ENCODE peak calls at places on chromosomes 12 and 14, in ten cellular contexts. P, C, D, J, X, F, Z, K, Y and A are unnamed samples.

GRCh38 chr12:43742106-43742505 is 16.5 kb downstream of the PUS7L start:
- DNase-seq in P (no peak), C (no peak), D (no peak), J (no peak), X (no peak), F (peak; percentile 55), Z (no peak), K (no peak), Y (no peak), A (no peak)

GRCh38 chr14:75268638-75269550 is 9.7 kb upstream of the FOS start:
- DNase-seq in P (no peak), C (no peak), D (no peak), J (no peak), X (no peak), F (no peak), Z (no peak), K (no peak), Y (peak; percentile 73), A (no peak)

GRCh38 chr12:88420460-88420859 is 159.8 kb downstream of the KITLG start:
- DNase-seq in P (no peak), C (no peak), D (no peak), J (no peak), X (no peak), F (peak; percentile 71), Z (no peak), K (no peak), Y (no peak), A (no peak)

GRCh38 chr12:9646794-9647622 is 22.5 kb upstream of the CLEC2D start:
- DNase-seq in P (no peak), C (no peak), D (no peak), J (no peak), X (no peak), F (no peak), Z (no peak), K (no peak), Y (peak; percentile 62), A (peak; percentile 20)

GRCh38 chr12:54998958-54999510 is 14.5 kb upstream of the TESPA1 start:
- DNase-seq in P (no peak), C (no peak), D (no peak), J (no peak), X (no peak), F (no peak), Z (no peak), K (no peak), Y (no peak), A (no peak)

GRCh38 chr14:34034447-34035176 is 83.7 kb upstream of the EGLN3 start:
- DNase-seq in P (no peak), C (no peak), D (no peak), J (no peak), X (no peak), F (no peak), Z (no peak), K (no peak), Y (no peak), A (no peak)

GRCh38 chr12:93767524-93767863 is 90.3 kb downstream of the CRADD start:
- DNase-seq in P (no peak), C (no peak), D (no peak), J (no peak), X (no peak), F (no peak), Z (no peak), K (no peak), Y (no peak), A (peak; percentile 27)

GRCh38 chr12:46303039-46303666 is 34.3 kb upstream of the SLC38A1 start:
- DNase-seq in P (no peak), C (peak; percentile 30), D (no peak), J (peak; percentile 21), X (no peak), F (no peak), Z (no peak), K (no peak), Y (peak; percentile 60), A (peak; percentile 59)

GRCh38 chr12:90401185-90401584 is 553.8 kb downstream of the CCER1 start:
- DNase-seq in P (no peak), C (no peak), D (no peak), J (no peak), X (no peak), F (no peak), Z (no peak), K (no peak), Y (no peak), A (no peak)

GRCh38 chr12:90399317-90399716 is 555.7 kb downstream of the CCER1 start:
- DNase-seq in P (no peak), C (no peak), D (no peak), J (no peak), X (no peak), F (no peak), Z (no peak), K (no peak), Y (no peak), A (no peak)

GRCh38 chr12:90398437-90398836 is 556.5 kb downstream of the CCER1 start:
- DNase-seq in P (no peak), C (no peak), D (no peak), J (no peak), X (no peak), F (no peak), Z (no peak), K (no peak), Y (no peak), A (no peak)

GRCh38 chr12:90407841-90408240 is 547.1 kb downstream of the CCER1 start:
- DNase-seq in P (no peak), C (no peak), D (no peak), J (no peak), X (no peak), F (no peak), Z (no peak), K (no peak), Y (no peak), A (peak; percentile 1)

DNA sequence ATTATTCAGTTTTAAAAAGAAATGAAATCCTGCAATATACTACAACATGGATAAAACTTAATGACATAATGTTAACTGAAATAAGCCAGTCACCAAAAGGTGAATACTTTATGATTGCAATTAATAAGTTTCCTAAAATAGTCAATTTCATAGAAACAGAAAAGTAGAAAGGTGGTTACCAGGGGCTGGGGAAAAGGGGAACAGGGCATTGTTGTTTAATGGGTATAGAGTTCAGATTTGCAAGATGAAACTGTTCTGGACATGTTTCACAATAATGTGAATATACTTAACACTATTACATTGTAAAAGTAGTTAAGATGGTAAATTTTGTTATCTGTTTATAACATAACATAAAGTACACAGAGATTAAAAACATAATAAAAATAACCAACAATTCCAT is 550.9 kb downstream of the CCER1 start:
- DNase-seq in P (no peak), C (no peak), D (no peak), J (no peak), X (no peak), F (no peak), Z (no peak), K (no peak), Y (no peak), A (no peak)
- TF ChIP-seq CTCF in P (no peak), C (no peak), D (no peak), J (no peak), X (no peak), F (no peak), Z (no peak), K (no peak), Y (no peak), A (no peak)

GRCh38 chr12:3207858-3208257 is 130.7 kb downstream of the TSPAN9 start:
- DNase-seq in P (no peak), C (no peak), D (no peak), J (no peak), X (no peak), F (no peak), Z (no peak), K (no peak), Y (peak; percentile 93), A (peak; percentile 39)
- TF ChIP-seq CTCF in P (no peak), C (peak; percentile 38), D (no peak), J (peak; percentile 32), X (no peak), F (no peak), Z (peak; percentile 45), K (no peak), Y (peak; percentile 100), A (no peak)

DNA sequence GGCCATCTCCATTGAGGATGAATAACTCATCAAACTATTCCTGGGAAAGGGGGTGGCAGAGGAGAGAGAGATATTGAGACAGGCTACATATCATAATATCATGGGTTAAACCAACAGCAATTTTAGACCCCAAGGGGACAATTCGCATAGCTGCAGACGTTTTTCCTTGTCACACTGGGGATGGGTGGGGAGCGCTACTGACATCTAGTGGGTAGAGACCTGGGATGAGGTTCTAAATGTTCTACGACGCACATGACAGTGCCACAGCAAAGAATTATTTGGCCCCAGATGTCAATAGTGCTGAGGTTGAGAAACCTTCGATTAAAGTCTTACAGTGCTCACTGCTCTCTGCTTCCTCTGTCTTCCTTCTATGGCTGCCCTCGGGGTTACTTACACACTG is 425.6 kb downstream of the NRXN3 start:
- DNase-seq in P (no peak), C (no peak), D (no peak), J (no peak), X (no peak), F (no peak), Z (no peak), K (no peak), Y (peak; percentile 68), A (peak; percentile 10)
- TF ChIP-seq CTCF in P (no peak), C (peak; percentile 18), D (no peak), J (no peak), X (no peak), F (no peak), Z (peak; percentile 48), K (no peak), Y (peak; percentile 74), A (no peak)

GRCh38 chr14:80973918-80974317 is 18.5 kb downstream of the TSHR start:
- DNase-seq in P (no peak), C (no peak), D (no peak), J (no peak), X (no peak), F (no peak), Z (no peak), K (no peak), Y (no peak), A (no peak)

GRCh38 chr14:80974338-80975078 is 19.1 kb downstream of the TSHR start:
- DNase-seq in P (no peak), C (no peak), D (no peak), J (no peak), X (no peak), F (no peak), Z (no peak), K (no peak), Y (no peak), A (no peak)

GRCh38 chr14:80979951-80980350 is 24.5 kb downstream of the TSHR start:
- DNase-seq in P (no peak), C (no peak), D (no peak), J (no peak), X (no peak), F (no peak), Z (no peak), K (no peak), Y (no peak), A (no peak)

GRCh38 chr14:80978403-80978802 is 23.0 kb downstream of the TSHR start:
- DNase-seq in P (no peak), C (no peak), D (no peak), J (no peak), X (no peak), F (no peak), Z (no peak), K (no peak), Y (no peak), A (no peak)

DNA sequence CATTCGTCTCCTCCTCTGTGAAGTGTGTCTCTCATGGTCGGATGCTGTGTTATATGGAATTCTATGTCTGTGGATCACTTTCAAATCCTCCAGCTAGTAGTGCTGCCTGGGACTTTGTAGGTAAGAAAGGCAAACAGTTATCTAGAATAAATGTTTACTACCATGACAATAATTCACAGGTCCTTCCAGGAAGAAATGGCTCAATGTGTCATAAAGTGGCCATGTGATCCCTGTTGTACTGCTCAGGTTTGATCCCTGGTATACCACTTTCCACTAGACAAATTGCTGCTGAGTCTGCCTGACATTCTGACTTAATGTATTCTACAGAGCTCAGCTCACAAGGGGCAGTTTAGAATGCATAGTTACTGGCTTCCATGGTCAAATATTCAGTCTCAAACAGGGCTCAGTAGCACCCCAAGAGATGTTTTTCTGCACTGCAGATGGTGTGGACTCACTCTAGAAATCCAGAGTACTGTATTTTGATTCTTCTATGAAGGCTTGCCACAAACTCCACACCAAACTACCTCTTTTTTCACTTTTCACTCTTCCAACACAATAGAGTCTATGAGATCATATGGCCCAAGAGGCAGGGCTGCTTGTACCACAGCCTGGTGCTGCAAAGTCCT is 21.8 kb downstream of the TSHR start:
- DNase-seq in P (no peak), C (no peak), D (no peak), J (no peak), X (no peak), F (no peak), Z (no peak), K (no peak), Y (no peak), A (no peak)
- TF ChIP-seq CTCF in P (no peak), C (no peak), D (no peak), J (no peak), X (no peak), F (no peak), Z (peak; percentile 31), K (no peak), Y (peak; percentile 60), A (no peak)